ENCODE peak calls at places on chromosomes 4 and X, in six cellular contexts. C is pancreas; V is CD8-positive, alpha-beta memory T cell; P is heart right ventricle; E is ovary; H is body of pancreas. N is an unnamed sample.

GRCh38 chr4:106659386-106659785 is 290.8 kb upstream of the GIMD1 start:
- DNase-seq in H (no peak), E (no peak), V (no peak), P (no peak), C (no peak), N (no peak)

GRCh38 chr4:20430555-20430954 is 178.8 kb downstream of the SLIT2 start:
- DNase-seq in H (no peak), E (no peak), P (no peak), V (no peak), C (no peak), N (no peak)

GRCh38 chrX:72247206-72247944 is 8.5 kb upstream of the ERCC6L start:
- DNase-seq in H (peak), E (no peak), V (no peak), P (no peak), C (no peak), N (no peak)

GRCh38 chr4:55524844-55525571 is 21.7 kb downstream of the CLOCK start:
- DNase-seq in P (no peak), E (no peak), H (no peak), C (no peak), V (no peak), N (no peak)

GRCh38 chr4:164734476-164734875 is 19.5 kb upstream of the SMIM31 start:
- DNase-seq in C (no peak), V (no peak), P (no peak), E (no peak), H (no peak), N (no peak)

GRCh38 chr4:54657556-54658313 is at the start of gene KIT:
- DNase-seq in E (peak), C (peak), V (peak), H (peak), P (peak), N (no peak)

GRCh38 chrX:153438522-153438921 is 7.3 kb downstream of the TREX2 start:
- DNase-seq in E (no peak), C (no peak), V (no peak), P (no peak), H (no peak), N (peak)

GRCh38 chr4:25308761-25309160 is 3.8 kb upstream of the ZCCHC4 start:
- DNase-seq in V (no peak), P (no peak), C (no peak), H (no peak), E (no peak), N (no peak)

GRCh38 chrX:39969099-39969825 is 128.5 kb downstream of the BCOR start:
- DNase-seq in E (no peak), H (no peak), P (no peak), V (no peak), C (no peak), N (no peak)

GRCh38 chr4:39118034-39118658 is 56.1 kb downstream of the KLHL5 start:
- DNase-seq in C (no peak), V (no peak), P (no peak), E (no peak), H (no peak), N (no peak)

GRCh38 chrX:9258346-9259104 is 206.3 kb upstream of the TBL1X start:
- DNase-seq in E (no peak), C (no peak), P (no peak), H (no peak), V (no peak), N (no peak)

GRCh38 chrX:85851418-85851817 is 195.9 kb downstream of the CHM start:
- DNase-seq in V (no peak), C (peak), E (no peak), H (peak), P (no peak), N (no peak)

GRCh38 chr4:158571736-158572135 is 50.1 kb downstream of the RXFP1 start:
- DNase-seq in V (no peak), C (no peak), H (no peak), E (no peak), P (no peak), N (no peak)

GRCh38 chrX:70455366-70456202 is 10.9 kb downstream of the DLG3 start:
- DNase-seq in E (no peak), V (no peak), C (peak), P (no peak), H (peak), N (no peak)

GRCh38 chr4:931194-931959 is 739 bp downstream of the GAK start:
- DNase-seq in E (no peak), C (no peak), P (no peak), V (peak), H (peak), N (no peak)

GRCh38 chr4:930827-931193 is 1.3 kb downstream of the GAK start:
- DNase-seq in V (no peak), E (no peak), H (peak), P (no peak), C (peak), N (no peak)

GRCh38 chr4:929970-930625 is 2.0 kb downstream of the GAK start:
- DNase-seq in V (no peak), P (no peak), C (peak), E (no peak), H (peak), N (no peak)

GRCh38 chr4:926538-926937 is 5.6 kb downstream of the GAK start:
- DNase-seq in C (peak), E (no peak), V (no peak), P (no peak), H (peak), N (no peak)

GRCh38 chr4:929096-929765 is 2.9 kb downstream of the GAK start:
- DNase-seq in C (peak), V (no peak), E (no peak), P (no peak), H (no peak), N (no peak)
- H3K27ac ChIP-seq in C (no peak), V (no peak), E (no peak), P (no peak), H (no peak), N (no peak)

GRCh38 chr4:143626134-143626859 is 74.2 kb downstream of the FREM3 start:
- DNase-seq in C (no peak), E (peak), P (peak), H (peak), V (no peak), N (no peak)

GRCh38 chr4:143625632-143626031 is 74.8 kb downstream of the FREM3 start:
- DNase-seq in H (no peak), V (no peak), C (no peak), E (no peak), P (no peak), N (no peak)
- H3K27ac ChIP-seq in H (no peak), V (no peak), C (no peak), E (no peak), P (no peak), N (no peak)

GRCh38 chr4:48331577-48332340 is 9.6 kb upstream of the SLAIN2 start:
- DNase-seq in E (no peak), P (no peak), C (no peak), V (no peak), H (no peak), N (no peak)

GRCh38 chr4:48334900-48335384 is 6.4 kb upstream of the SLAIN2 start:
- DNase-seq in V (no peak), H (no peak), P (no peak), E (no peak), C (no peak), N (no peak)

GRCh38 chr4:48334236-48334635 is 7.1 kb upstream of the SLAIN2 start:
- DNase-seq in P (no peak), V (no peak), E (no peak), C (no peak), H (no peak), N (no peak)

GRCh38 chr4:48333587-48333986 is 7.7 kb upstream of the SLAIN2 start:
- DNase-seq in P (no peak), V (no peak), C (no peak), H (no peak), E (no peak), N (no peak)

DNA sequence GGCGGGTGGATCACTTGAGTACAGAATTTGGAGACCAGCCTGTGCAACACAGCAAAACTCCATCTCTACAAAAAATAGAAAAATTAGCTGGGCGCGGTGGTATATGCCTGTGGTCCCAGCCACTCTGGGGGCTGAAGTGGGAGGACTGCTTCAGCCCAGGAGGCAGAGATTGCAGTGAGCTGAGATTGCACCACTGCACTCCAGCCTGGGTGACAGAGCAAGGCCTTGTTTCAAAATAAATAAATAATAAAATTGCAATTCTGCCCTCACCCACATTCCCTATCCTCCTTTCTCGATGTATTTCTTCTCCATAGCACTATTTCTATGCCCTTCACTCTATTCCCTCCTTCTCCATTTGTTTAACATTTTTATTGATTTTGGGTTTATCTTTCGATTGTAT is 8.7 kb upstream of the SLAIN2 start:
- DNase-seq in C (no peak), V (no peak), E (no peak), H (no peak), P (no peak), N (no peak)
- H3K27ac ChIP-seq in C (no peak), V (no peak), E (no peak), H (no peak), P (no peak), N (no peak)

DNA sequence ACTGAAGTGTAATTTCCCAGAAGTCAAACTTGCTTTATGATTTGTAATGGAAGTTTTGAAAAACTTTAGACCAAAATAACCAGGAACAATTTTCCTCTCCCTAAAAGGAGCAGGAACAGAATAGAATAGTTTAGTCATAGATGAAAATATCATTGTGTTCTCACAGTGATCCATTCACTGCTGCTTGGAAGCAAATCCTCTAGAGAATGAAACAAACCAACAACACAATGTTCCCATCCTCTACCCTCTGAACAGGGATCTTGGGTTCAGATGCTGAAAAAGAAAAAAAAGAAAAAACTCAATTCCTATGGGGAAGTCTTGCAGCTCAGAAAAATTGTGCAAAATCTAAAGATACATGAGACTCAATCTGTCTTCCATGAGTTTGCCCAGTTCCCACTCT is 12.2 kb downstream of the DSPP start:
- DNase-seq in C (no peak), E (no peak), V (no peak), H (no peak), P (no peak), N (no peak)
- H3K27ac ChIP-seq in C (no peak), E (no peak), V (no peak), H (no peak), P (peak), N (no peak)

GRCh38 chr4:119237201-119237600 is 24.7 kb downstream of the USP53 start:
- DNase-seq in H (no peak), C (no peak), V (no peak), P (no peak), E (no peak), N (no peak)
- H3K27ac ChIP-seq in H (no peak), C (no peak), V (no peak), P (no peak), E (no peak), N (no peak)

GRCh38 chr4:53545942-53546581 is 45.2 kb downstream of the LNX1 start:
- DNase-seq in C (no peak), H (no peak), P (no peak), V (no peak), E (no peak), N (no peak)

GRCh38 chr4:53545238-53545637 is 46.0 kb downstream of the LNX1 start:
- DNase-seq in C (no peak), E (no peak), P (no peak), H (no peak), V (no peak), N (no peak)

GRCh38 chr4:53536328-53536727 is 55.0 kb downstream of the LNX1 start:
- DNase-seq in V (no peak), C (no peak), E (no peak), P (no peak), H (no peak), N (no peak)

GRCh38 chr4:53537606-53538005 is 53.7 kb downstream of the LNX1 start:
- DNase-seq in C (no peak), H (no peak), E (no peak), V (no peak), P (no peak), N (no peak)

DNA sequence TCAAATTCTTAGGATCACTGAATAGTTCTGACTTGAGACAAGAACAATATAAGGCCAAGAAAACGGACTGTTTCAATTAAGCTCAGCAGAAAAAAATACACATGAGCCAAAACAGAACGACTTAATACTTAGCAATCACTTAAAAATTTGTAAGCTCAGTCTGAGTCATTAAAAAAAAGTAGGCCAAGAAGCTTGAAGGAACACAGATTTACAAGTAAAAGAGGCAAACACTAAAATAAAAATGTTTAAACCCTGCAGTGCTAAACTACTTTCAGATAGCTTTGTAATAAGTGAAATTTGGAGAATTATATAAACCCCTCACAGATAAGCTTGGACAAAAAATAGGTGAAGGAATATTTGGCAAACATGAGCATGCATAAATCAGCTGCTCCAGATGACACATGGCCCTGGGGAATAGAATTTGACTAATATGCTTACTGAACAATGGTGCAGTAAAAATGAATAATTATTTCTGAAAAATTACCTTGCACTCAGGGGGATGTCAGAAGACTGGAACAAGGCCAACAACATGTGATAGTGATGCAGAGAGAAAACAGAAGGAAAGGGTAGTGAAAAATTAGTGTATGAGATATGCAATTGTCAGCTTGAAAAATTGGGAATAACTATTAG is 49.6 kb downstream of the LNX1 start:
- DNase-seq in V (no peak), C (no peak), P (no peak), H (no peak), E (no peak), N (no peak)
- H3K27ac ChIP-seq in V (no peak), C (no peak), P (peak), H (no peak), E (no peak), N (peak)

GRCh38 chrX:78957049-78957767 is 12.0 kb downstream of the P2RY10 start:
- DNase-seq in E (no peak), C (no peak), V (no peak), P (no peak), H (no peak), N (no peak)
- H3K27ac ChIP-seq in E (no peak), C (no peak), V (no peak), P (no peak), H (no peak), N (no peak)